ENCODE peak calls at places on chromosomes 5 and 9, in four cellular contexts. N is left ventricle myocardium inferior; K is A549; Y is CD8-positive, alpha-beta T cell. Z is an unnamed sample.

GRCh38 chr5:127385936-127386335 is 95.3 kb downstream of the MEGF10 start:
- DNase-seq in N (no peak), K (no peak), Y (no peak), Z (no peak)

GRCh38 chr5:59522201-59522831 is 371.2 kb downstream of the PDE4D start:
- DNase-seq in N (no peak), K (no peak), Y (no peak), Z (peak; percentile 6)

GRCh38 chr9:77751341-77752091 is 103.4 kb upstream of the GNA14 start:
- DNase-seq in N (no peak), K (peak; percentile 13), Y (no peak), Z (no peak)

GRCh38 chr5:6704361-6704851 is 8.8 kb upstream of the TENT4A start:
- DNase-seq in N (peak; percentile 76), K (no peak), Y (no peak), Z (peak; percentile 43)

GRCh38 chr5:82405618-82406199 is 127.6 kb upstream of the RPS23 start:
- DNase-seq in N (no peak), K (no peak), Y (no peak), Z (peak; percentile 99)

GRCh38 chr5:14115323-14115895 is 27.7 kb upstream of the TRIO start:
- DNase-seq in N (no peak), K (no peak), Y (no peak), Z (no peak)

GRCh38 chr9:134488251-134488900 is 153.2 kb upstream of the COL5A1 start:
- DNase-seq in N (peak; percentile 61), K (no peak), Y (no peak), Z (no peak)

GRCh38 chr5:64773533-64773932 is 4.8 kb downstream of the CWC27 start:
- DNase-seq in N (no peak), K (no peak), Y (no peak), Z (no peak)

GRCh38 chr5:12016149-12016740 is 112.0 kb upstream of the CTNND2 start:
- DNase-seq in N (no peak), K (no peak), Y (no peak), Z (no peak)

GRCh38 chr5:133790898-133791297 is 177.5 kb downstream of the C5orf15 start:
- DNase-seq in N (no peak), K (no peak), Y (no peak), Z (no peak)

GRCh38 chr9:87878930-87879603 is 3.6 kb upstream of the SPATA31E1 start:
- DNase-seq in N (no peak), K (peak; percentile 33), Y (no peak), Z (no peak)

GRCh38 chr5:55924744-55925143 is 70.0 kb downstream of the IL6ST start:
- DNase-seq in N (no peak), K (no peak), Y (no peak), Z (no peak)

GRCh38 chr9:69279730-69280127 is 45.3 kb upstream of the ENTREP1 start:
- DNase-seq in N (no peak), K (no peak), Y (no peak), Z (no peak)

GRCh38 chr9:135797507-135798302 is 95.7 kb downstream of the KCNT1 start:
- DNase-seq in N (peak; percentile 50), K (peak; percentile 79), Y (no peak), Z (no peak)

GRCh38 chr9:113955076-113955752 is 79.1 kb downstream of the ZNF618 start:
- DNase-seq in N (no peak), K (no peak), Y (no peak), Z (no peak)

GRCh38 chr5:174532453-174533126 is 191.8 kb upstream of the MSX2 start:
- DNase-seq in N (peak; percentile 58), K (peak; percentile 93), Y (no peak), Z (peak; percentile 93)

GRCh38 chr9:135883410-135884089 is 23.8 kb downstream of the CAMSAP1 start:
- DNase-seq in N (no peak), K (no peak), Y (peak; percentile 43), Z (no peak)

GRCh38 chr5:138349842-138350635 is 2.4 kb upstream of the KDM3B start:
- DNase-seq in N (no peak), K (no peak), Y (no peak), Z (no peak)

GRCh38 chr5:82886911-82887310 is 190.3 kb downstream of the TMEM167A start:
- DNase-seq in N (no peak), K (no peak), Y (no peak), Z (no peak)

GRCh38 chr5:88658005-88658404 is 225.0 kb downstream of the MEF2C start:
- DNase-seq in N (no peak), K (no peak), Y (no peak), Z (no peak)

GRCh38 chr9:21674894-21675293 is 127.5 kb upstream of the MTAP start:
- DNase-seq in N (no peak), K (no peak), Y (no peak), Z (no peak)

GRCh38 chr9:127586537-127586936 is 25.5 kb upstream of the STXBP1 start:
- DNase-seq in N (peak; percentile 72), K (peak; percentile 81), Y (peak; percentile 78), Z (no peak)

GRCh38 chr5:125232779-125233230 is 486.4 kb upstream of the ZNF608 start:
- DNase-seq in N (no peak), K (no peak), Y (no peak), Z (no peak)

GRCh38 chr5:150146235-150146634 is 9.4 kb downstream of the PDGFRB start:
- DNase-seq in N (no peak), K (no peak), Y (no peak), Z (no peak)
- H3K27ac ChIP-seq in N (peak overlapping the region; percentile 89), K (peak overlapping the region; percentile 93), Y (no peak overlapping the region), Z (no peak overlapping the region)

GRCh38 chr5:53087171-53087570 is 22.4 kb downstream of the MOCS2 start:
- DNase-seq in N (no peak), K (no peak), Y (no peak), Z (no peak)

GRCh38 chr5:53090229-53090628 is 19.3 kb downstream of the MOCS2 start:
- DNase-seq in N (no peak), K (no peak), Y (no peak), Z (no peak)

GRCh38 chr5:53084856-53085255 is 24.7 kb downstream of the MOCS2 start:
- DNase-seq in N (no peak), K (no peak), Y (no peak), Z (no peak)

GRCh38 chr5:53089481-53089976 is 20.0 kb downstream of the MOCS2 start:
- DNase-seq in N (no peak), K (no peak), Y (no peak), Z (no peak)

GRCh38 chr5:53087596-53087995 is 22.0 kb downstream of the MOCS2 start:
- DNase-seq in N (no peak), K (no peak), Y (no peak), Z (no peak)
- H3K27ac ChIP-seq in N (no peak overlapping the region), K (no peak overlapping the region), Y (no peak overlapping the region), Z (no peak overlapping the region)

GRCh38 chr5:143204474-143205246 is 198.8 kb downstream of the NR3C1 start:
- DNase-seq in N (no peak), K (no peak), Y (no peak), Z (no peak)
- H3K27ac ChIP-seq in N (peak overlapping the region; percentile 60), K (peak overlapping the region; percentile 10), Y (no peak overlapping the region), Z (peak overlapping the region; percentile 93)

GRCh38 chr5:5521478-5521877 is 99.0 kb downstream of the ICE1 start:
- DNase-seq in N (no peak), K (no peak), Y (no peak), Z (no peak)
- H3K27ac ChIP-seq in N (no peak overlapping the region), K (no peak overlapping the region), Y (no peak overlapping the region), Z (no peak overlapping the region)

GRCh38 chr9:112011051-112011620 is 114.5 kb downstream of the UGCG start:
- DNase-seq in N (no peak), K (no peak), Y (no peak), Z (no peak)
- H3K27ac ChIP-seq in N (no peak overlapping the region), K (peak overlapping the region; percentile 91), Y (no peak overlapping the region), Z (no peak overlapping the region)

DNA sequence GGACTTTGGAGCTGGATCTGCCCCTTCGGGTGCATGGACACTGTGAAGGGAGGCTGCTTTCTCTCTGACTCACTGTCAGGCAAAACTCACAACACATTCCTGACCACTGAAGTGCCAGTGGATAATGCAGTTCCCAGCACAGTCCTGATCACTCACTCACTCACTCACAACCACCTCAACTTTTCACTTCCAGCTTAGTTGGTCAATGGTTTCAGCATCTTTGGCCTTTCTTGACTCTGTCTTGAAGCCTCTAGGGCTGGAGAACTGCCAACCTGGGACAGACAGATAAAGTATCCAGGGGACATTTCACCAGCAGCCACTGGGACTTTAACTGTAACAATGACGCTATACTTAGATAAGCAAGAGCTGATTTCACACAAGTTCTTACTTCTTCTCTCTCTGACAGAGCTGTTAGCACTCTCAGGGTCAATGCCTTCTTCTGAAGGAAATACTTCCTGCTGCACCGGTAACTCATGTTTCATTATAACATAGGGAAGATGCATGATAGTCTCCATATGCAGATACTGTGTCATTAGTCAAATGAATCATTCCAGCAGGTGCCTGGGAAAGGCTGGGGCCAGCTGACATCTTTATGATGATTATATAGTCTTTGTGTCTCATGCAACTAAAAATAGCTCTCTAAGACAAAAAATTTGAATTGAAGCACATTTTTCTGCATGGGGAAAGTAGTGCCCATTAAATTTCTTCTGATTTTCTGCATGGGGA is 499.0 kb downstream of the SEMA5A start:
- DNase-seq in N (no peak), K (no peak), Y (no peak), Z (peak; percentile 86)
- H3K27ac ChIP-seq in N (no peak overlapping the region), K (no peak overlapping the region), Y (no peak overlapping the region), Z (peak overlapping the region; percentile 92)

Z was measured in epithelial cell of prostate.